ENCODE peak calls at places on chromosomes 5 and 9, in five cellular contexts. I is HFFc6, W is fibroblast of lung, M is AG10803, K is gastrocnemius medialis. N is an unnamed sample.

GRCh38 chr9:123812984-123813383 is 116.9 kb downstream of the DENND1A start:
- DNase-seq in I (no peak), K (no peak), M (no peak), W (no peak), N (no peak)

GRCh38 chr9:98887918-98888510 is 55.7 kb upstream of the COL15A1 start:
- DNase-seq in M (no peak), I (peak), W (peak), K (no peak), N (no peak)

GRCh38 chr9:3963266-3964019 is 336.4 kb downstream of the GLIS3 start:
- DNase-seq in I (peak), K (no peak), W (peak), M (peak), N (peak)

GRCh38 chr5:10828241-10828640 is 67.2 kb upstream of the DAP start:
- DNase-seq in K (no peak), I (peak), W (peak), M (peak), N (no peak)

GRCh38 chr5:141636413-141637265 is at the start of the genes HDAC3 and RELL2:
- DNase-seq in W (peak), M (peak), I (peak), K (peak), N (peak)

GRCh38 chr9:8560560-8561525 is 761.3 kb upstream of the DMAC1 start:
- DNase-seq in K (no peak), W (peak), M (no peak), I (no peak), N (no peak)

GRCh38 chr5:12661617-12662370 is 757.5 kb upstream of the CTNND2 start:
- DNase-seq in K (no peak), W (no peak), M (no peak), I (no peak), N (no peak)

GRCh38 chr5:147507480-147508126 is 2.3 kb downstream of the DPYSL3 start:
- DNase-seq in M (peak), I (peak), K (no peak), W (peak), N (peak)

GRCh38 chr5:148967783-148968182 is 95.1 kb downstream of the SH3TC2 start:
- DNase-seq in I (no peak), M (no peak), K (peak), W (no peak), N (no peak)

GRCh38 chr5:72251386-72251785 is 68.7 kb downstream of the MRPS27 start:
- DNase-seq in I (no peak), W (no peak), M (no peak), K (no peak), N (no peak)

GRCh38 chr5:4191703-4192102 is 596.1 kb downstream of the IRX1 start:
- DNase-seq in W (no peak), M (no peak), K (no peak), I (no peak), N (no peak)

GRCh38 chr5:125199968-125200841 is 453.8 kb upstream of the ZNF608 start:
- DNase-seq in I (no peak), K (no peak), M (no peak), W (peak), N (peak)

GRCh38 chr9:130444565-130445221 is at the start of gene ASS1:
- DNase-seq in W (no peak), K (peak), M (peak), I (no peak), N (peak)

GRCh38 chr5:69517763-69518212 is 25.2 kb downstream of the OCLN start:
- DNase-seq in M (no peak), I (no peak), W (peak), K (no peak), N (no peak)

GRCh38 chr5:132456553-132457361 is 33.8 kb downstream of the IRF1 start:
- DNase-seq in M (peak), I (no peak), K (peak), W (peak), N (no peak)

GRCh38 chr9:35558185-35558584 is 46.9 kb upstream of the TESK1 start:
- DNase-seq in M (no peak), I (no peak), W (no peak), K (no peak), N (no peak)

GRCh38 chr5:119340597-119341218 is 15.1 kb upstream of the TNFAIP8 start:
- DNase-seq in I (no peak), W (no peak), K (no peak), M (no peak), N (no peak)

GRCh38 chr9:38694676-38695075 is 25.3 kb downstream of the FAM240B start:
- DNase-seq in I (no peak), M (no peak), W (no peak), K (no peak), N (no peak)

GRCh38 chr9:34179528-34180138 is 790 bp downstream of the UBAP1 start:
- DNase-seq in W (peak), K (no peak), M (peak), I (peak), N (peak)

GRCh38 chr5:132540764-132541163 is 2.6 kb downstream of the IL5 start:
- DNase-seq in K (no peak), W (no peak), M (no peak), I (no peak), N (no peak)

GRCh38 chr5:138453630-138454029 is 11.6 kb upstream of the EGR1 start:
- DNase-seq in K (no peak), M (no peak), I (no peak), W (no peak), N (no peak)

GRCh38 chr5:14270212-14270702 is 127.1 kb downstream of the TRIO start:
- DNase-seq in W (peak), M (peak), K (peak), I (peak), N (peak)
- TF ChIP-seq CTCF in W (peak), M (peak), K (peak), I (peak), N (peak)

GRCh38 chr5:81195334-81195929 is 37.7 kb upstream of the CKMT2 start:
- DNase-seq in K (peak), W (no peak), I (no peak), M (no peak), N (no peak)
- TF ChIP-seq CTCF in K (no peak), W (no peak), I (peak), M (no peak), N (no peak)

GRCh38 chr9:12880406-12881016 is 105.7 kb downstream of the LURAP1L start:
- DNase-seq in K (no peak), I (no peak), M (peak), W (no peak), N (no peak)

GRCh38 chr9:12882430-12882829 is 107.6 kb downstream of the LURAP1L start:
- DNase-seq in K (peak), I (peak), M (peak), W (peak), N (no peak)

GRCh38 chr9:12889402-12890106 is 114.7 kb downstream of the LURAP1L start:
- DNase-seq in W (no peak), M (no peak), K (peak), I (no peak), N (no peak)

GRCh38 chr9:12884736-12885395 is 110.0 kb downstream of the LURAP1L start:
- DNase-seq in M (peak), I (peak), W (peak), K (no peak), N (no peak)
- TF ChIP-seq CTCF in M (peak), I (peak), W (peak), K (no peak), N (peak)

DNA sequence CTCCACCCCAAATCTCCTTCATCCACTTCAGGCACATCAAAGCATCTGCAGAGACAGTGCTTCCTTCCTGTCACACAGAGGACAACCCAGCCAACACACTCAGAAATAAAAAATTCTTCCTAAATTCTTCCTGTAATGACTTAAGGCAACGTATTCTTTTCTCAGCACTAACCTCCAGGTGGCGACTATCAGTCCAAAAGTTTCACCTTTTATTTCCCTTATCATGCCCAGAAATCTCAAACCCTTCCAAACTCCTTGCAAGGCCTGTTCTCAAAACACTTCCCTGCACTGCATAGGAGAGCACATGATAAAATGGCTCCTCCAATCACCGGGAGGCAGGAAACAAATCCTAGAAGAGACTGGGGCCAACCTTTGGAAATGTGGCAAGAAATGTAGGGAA is 35.1 kb downstream of the SLIT3 start:
- DNase-seq in M (no peak), K (no peak), W (no peak), I (peak), N (no peak)
- TF ChIP-seq CTCF in M (peak), K (no peak), W (no peak), I (peak), N (no peak)

DNA sequence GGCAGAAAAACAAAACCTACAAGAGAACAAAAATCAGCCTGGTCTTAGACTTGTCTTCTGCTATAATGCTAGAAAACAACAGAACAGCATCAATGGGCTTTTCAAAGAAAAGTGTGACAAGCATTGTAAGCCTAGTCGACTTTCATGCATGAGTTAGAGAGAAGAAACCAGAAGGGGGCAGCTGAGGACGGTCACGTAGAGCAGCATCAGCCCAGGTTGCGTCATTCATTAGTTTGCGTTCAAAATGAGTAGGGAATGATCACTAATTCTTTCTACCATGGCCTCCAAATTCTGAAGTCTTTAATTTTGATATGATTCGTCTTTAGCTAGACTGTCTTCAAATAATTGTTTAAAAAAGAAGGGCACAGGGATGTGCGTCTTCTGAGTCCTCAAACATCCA is 4.7 kb upstream of the ISCA1 start:
- DNase-seq in M (peak), I (no peak), W (peak), K (no peak), N (no peak)
- TF ChIP-seq CTCF in M (peak), I (peak), W (peak), K (no peak), N (no peak)